ENCODE peak calls at places on chromosomes 7 and 10, in ten cellular contexts. L is NCI-H2081; S is effector CD4-positive, alpha-beta T cell; O is globus pallidus; N is ACHN; G is HEK293T; R is stimulated activated CD8-positive, alpha-beta memory T cell treated with anti-CD3 and anti-CD28 coated beads, Interleukin-2, amount 100 ng/mL, for 48 hours; Z is psoas muscle; U is C1 segment of cervical spinal cord; M is ecto neural progenitor cell. T is an unnamed sample.
A peak's percentile ranks its signal among the peaks of the same experiment; 100 is the strongest.

GRCh38 chr7:151821226-151821625 is 55.7 kb downstream of the PRKAG2 start:
- DNase-seq in L (no peak), Z (peak; percentile 25), G (no peak), S (no peak), R (no peak), U (no peak), O (no peak), M (no peak), N (no peak), T (no peak)

GRCh38 chr10:48880016-48880705 is 59.5 kb downstream of the LRRC18 start:
- DNase-seq in M (no peak), N (no peak), O (no peak), R (no peak), S (no peak), Z (no peak), U (no peak), G (no peak), L (peak; percentile 33), T (no peak)

GRCh38 chr7:22680482-22680901 is 46.5 kb upstream of the IL6 start:
- DNase-seq in S (no peak), L (no peak), G (no peak), U (no peak), N (no peak), M (no peak), Z (no peak), O (no peak), R (no peak), T (no peak)

GRCh38 chr10:18542832-18543231 is 108.6 kb downstream of the NSUN6 start:
- DNase-seq in S (no peak), G (no peak), O (no peak), U (no peak), M (no peak), Z (no peak), R (no peak), N (peak; percentile 67), L (no peak), T (no peak)

GRCh38 chr10:34203966-34204630 is 611.0 kb downstream of the PARD3 start:
- DNase-seq in L (no peak), O (no peak), N (no peak), R (no peak), U (no peak), Z (no peak), S (no peak), G (no peak), M (no peak), T (no peak)

GRCh38 chr10:62582098-62582705 is 208.0 kb downstream of the ZNF365 start:
- DNase-seq in R (no peak), Z (no peak), G (no peak), N (no peak), M (no peak), S (no peak), O (no peak), L (no peak), U (no peak), T (no peak)

GRCh38 chr7:114086906-114087651 is 168.3 kb upstream of the PPP1R3A start:
- DNase-seq in S (no peak), M (peak; percentile 54), R (no peak), Z (peak; percentile 56), U (no peak), L (peak; percentile 66), G (peak; percentile 23), N (peak; percentile 35), O (no peak), T (peak; percentile 25)

GRCh38 chr10:62457598-62457997 is 83.4 kb downstream of the ZNF365 start:
- DNase-seq in M (no peak), G (no peak), U (no peak), N (no peak), L (no peak), O (no peak), Z (no peak), R (no peak), S (no peak), T (no peak)

GRCh38 chr10:69344591-69345244 is 66.4 kb downstream of the HK1 start:
- DNase-seq in N (no peak), G (no peak), O (no peak), R (no peak), U (no peak), Z (no peak), S (no peak), L (peak; percentile 17), M (no peak), T (no peak)

GRCh38 chr10:24962998-24963397 is 10.6 kb upstream of the PRTFDC1 start:
- DNase-seq in Z (no peak), G (no peak), N (peak; percentile 68), R (no peak), O (no peak), U (no peak), L (no peak), M (no peak), S (no peak), T (no peak)

GRCh38 chr7:17456541-17456940 is 158.1 kb downstream of the AHR start:
- DNase-seq in R (no peak), O (no peak), U (no peak), N (no peak), M (no peak), L (no peak), G (no peak), S (no peak), Z (no peak), T (no peak)

GRCh38 chr10:124328514-124329220 is 90.1 kb downstream of the OAT start:
- DNase-seq in R (no peak), Z (no peak), S (no peak), U (no peak), L (no peak), N (no peak), O (no peak), M (no peak), G (no peak), T (peak; percentile 81)

GRCh38 chr7:3446786-3447185 is 145.7 kb downstream of the SDK1 start:
- DNase-seq in O (no peak), G (no peak), U (no peak), R (no peak), Z (no peak), M (no peak), L (no peak), N (no peak), S (no peak), T (no peak)

GRCh38 chr10:3889961-3890522 is 105.0 kb upstream of the KLF6 start:
- DNase-seq in Z (no peak), N (peak; percentile 85), M (no peak), O (no peak), R (no peak), U (no peak), G (no peak), S (no peak), L (no peak), T (no peak)

GRCh38 chr10:19966751-19967150 is 150.5 kb downstream of the PLXDC2 start:
- DNase-seq in Z (no peak), M (peak; percentile 66), O (no peak), U (no peak), R (no peak), S (no peak), L (peak; percentile 11), G (peak; percentile 16), N (no peak), T (no peak)

GRCh38 chr7:134645935-134646334 is 718 bp upstream of the BPGM start:
- DNase-seq in G (no peak), S (peak; percentile 2), M (no peak), U (no peak), N (peak; percentile 48), L (peak; percentile 37), R (no peak), O (peak; percentile 25), Z (no peak), T (no peak)

GRCh38 chr10:43077421-43078171 is 727 bp downstream of the RET start:
- DNase-seq in G (peak; percentile 20), R (no peak), U (no peak), Z (no peak), M (peak; percentile 64), N (no peak), L (no peak), S (no peak), O (no peak), T (no peak)

GRCh38 chr7:75879771-75880184 is 944 bp downstream of the RHBDD2 start:
- DNase-seq in O (no peak), S (peak; percentile 53), R (no peak), L (peak; percentile 64), N (no peak), M (no peak), Z (no peak), U (no peak), G (no peak), T (no peak)

GRCh38 chr10:12701696-12702095 is 299.8 kb downstream of the CCDC3 start:
- DNase-seq in U (no peak), M (no peak), R (no peak), G (no peak), S (no peak), Z (no peak), N (no peak), L (no peak), O (no peak), T (no peak)

GRCh38 chr7:25073451-25073850 is 51.6 kb downstream of the CYCS start:
- DNase-seq in R (no peak), S (no peak), N (no peak), Z (no peak), L (no peak), U (no peak), O (no peak), M (no peak), G (no peak), T (no peak)

GRCh38 chr7:20558963-20559716 is 56.3 kb upstream of the ABCB5 start:
- DNase-seq in N (no peak), U (no peak), L (no peak), R (no peak), O (no peak), S (no peak), G (no peak), M (no peak), Z (peak; percentile 47), T (peak; percentile 81)

GRCh38 chr10:115654961-115655360 is 561.8 kb downstream of the ATRNL1 start:
- DNase-seq in L (no peak), N (peak; percentile 34), O (no peak), S (no peak), R (no peak), G (no peak), U (no peak), M (no peak), Z (no peak), T (no peak)

GRCh38 chr10:62597226-62597625 is 207.3 kb upstream of the ADO start:
- DNase-seq in Z (no peak), S (no peak), M (no peak), L (no peak), R (no peak), G (no peak), N (no peak), O (no peak), U (no peak), T (no peak)

GRCh38 chr10:85602306-85602705 is 764.3 kb downstream of the GRID1 start:
- DNase-seq in L (no peak), R (no peak), M (peak; percentile 29), Z (no peak), S (no peak), G (no peak), U (no peak), O (no peak), N (no peak), T (no peak)

GRCh38 chr7:117117172-117117571 is 163.9 kb downstream of the ST7 start:
- DNase-seq in U (no peak), Z (no peak), L (no peak), N (no peak), R (no peak), M (no peak), S (no peak), G (no peak), O (no peak), T (no peak)

GRCh38 chr7:151115836-151116418 is 29.7 kb downstream of the AGAP3 start:
- DNase-seq in U (no peak), M (no peak), O (no peak), R (no peak), L (no peak), N (no peak), G (no peak), Z (no peak), S (no peak), T (peak; percentile 92)

GRCh38 chr10:124250506-124250905 is 157.1 kb upstream of the CHST15 start:
- DNase-seq in L (no peak), M (no peak), U (no peak), R (no peak), O (no peak), S (no peak), G (no peak), N (no peak), Z (no peak), T (no peak)

GRCh38 chr10:69766161-69766910 is 35.4 kb upstream of the COL13A1 start:
- DNase-seq in M (no peak), U (no peak), S (no peak), L (no peak), N (no peak), G (no peak), Z (no peak), O (no peak), R (no peak), T (no peak)